ENCODE peak calls at places on chromosome 12, in five cellular contexts. W is mammary epithelial cell, C is GM23338, K is PC-9, E is fibroblast of lung. Y is an unnamed sample.

GRCh38 chr12:1531160-1531653 is 63.2 kb downstream of the FBXL14 start:
- DNase-seq in W (no peak), C (peak; percentile 55), K (no peak), E (no peak), Y (no peak)

GRCh38 chr12:112018571-112019237 is 5.5 kb downstream of the ERP29 start:
- DNase-seq in W (peak; percentile 60), C (no peak), K (peak; percentile 67), E (peak; percentile 90), Y (no peak)

GRCh38 chr12:12017135-12017581 is 53.6 kb upstream of the BCL2L14 start:
- DNase-seq in W (peak; percentile 15), C (no peak), K (no peak), E (no peak), Y (no peak)

GRCh38 chr12:129257526-129257925 is 404.2 kb downstream of the GLT1D1 start:
- DNase-seq in W (no peak), C (no peak), K (no peak), E (no peak), Y (no peak)

GRCh38 chr12:29220632-29221336 is 71.7 kb downstream of the FAR2 start:
- DNase-seq in W (no peak), C (no peak), K (no peak), E (no peak), Y (no peak)

GRCh38 chr12:10331642-10332239 is 24.1 kb downstream of the KLRD1 start:
- DNase-seq in W (peak; percentile 36), C (peak; percentile 72), K (no peak), E (peak; percentile 76), Y (peak; percentile 70)

GRCh38 chr12:34292736-34293625 is 270.7 kb downstream of the ALG10 start:
- DNase-seq in W (no peak), C (peak; percentile 33), K (no peak), E (no peak), Y (no peak)

GRCh38 chr12:79634957-79635471 is 55.8 kb downstream of the PAWR start:
- DNase-seq in W (peak; percentile 81), C (peak; percentile 68), K (peak; percentile 79), E (no peak), Y (no peak)

DNA sequence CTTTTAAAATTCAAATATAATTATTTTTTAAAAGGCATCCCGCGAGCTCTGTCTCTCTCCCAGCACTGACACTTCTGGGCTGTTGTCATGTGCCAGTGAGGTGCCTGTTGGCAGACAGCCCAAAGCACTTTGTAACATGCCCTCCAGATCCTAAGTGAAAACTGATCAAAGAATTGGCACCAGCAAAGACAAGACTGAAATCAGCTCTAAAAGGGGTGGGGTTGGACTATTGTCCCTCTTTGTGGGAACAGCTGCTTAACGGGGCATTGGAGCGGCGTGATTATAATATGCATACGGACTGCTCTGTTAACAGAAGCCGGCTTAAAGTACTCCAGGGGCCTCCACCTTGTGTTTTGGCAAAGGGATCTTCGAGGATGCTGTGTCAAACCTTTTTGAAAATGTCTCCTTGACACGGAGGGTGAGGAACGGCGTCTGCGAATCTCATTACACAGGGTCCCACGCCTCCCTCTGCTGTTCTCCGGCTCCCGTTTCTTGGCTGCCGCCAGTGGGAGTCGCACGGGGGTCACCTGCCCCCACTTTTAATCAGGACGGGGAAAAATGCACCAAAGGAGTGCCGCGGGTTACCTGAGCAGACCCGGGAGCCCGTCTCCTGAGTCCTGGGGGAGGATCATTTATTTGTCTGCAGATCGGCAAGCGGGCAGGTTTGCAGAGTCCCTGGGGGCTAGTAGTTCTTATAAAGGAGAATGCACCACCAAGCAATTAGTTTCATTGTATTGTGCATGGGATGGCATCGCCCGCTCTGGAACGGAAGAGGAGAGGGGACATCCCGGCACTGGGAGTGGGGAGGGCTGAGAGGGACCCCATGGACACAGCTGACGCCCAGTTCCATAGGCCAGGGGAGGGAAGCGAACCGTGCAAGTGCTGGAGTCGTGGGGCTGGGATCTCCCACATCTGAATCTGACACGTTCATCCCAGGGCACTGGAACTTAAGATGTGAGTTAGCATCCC is 44.3 kb downstream of the SPRING1 start:
- DNase-seq in W (no peak), C (peak; percentile 43), K (no peak), E (no peak), Y (peak; percentile 27)
- TF ChIP-seq CTCF in W (no peak), C (no peak), K (no peak), E (no peak), Y (no peak)

GRCh38 chr12:101455685-101456084 is 19.5 kb upstream of the SPIC start:
- DNase-seq in W (no peak), C (no peak), K (no peak), E (no peak), Y (no peak)
- H2AFZ ChIP-seq in W (no peak overlapping the region), C (no peak overlapping the region), K (no peak overlapping the region), E (no peak overlapping the region), Y (no peak overlapping the region)

DNA sequence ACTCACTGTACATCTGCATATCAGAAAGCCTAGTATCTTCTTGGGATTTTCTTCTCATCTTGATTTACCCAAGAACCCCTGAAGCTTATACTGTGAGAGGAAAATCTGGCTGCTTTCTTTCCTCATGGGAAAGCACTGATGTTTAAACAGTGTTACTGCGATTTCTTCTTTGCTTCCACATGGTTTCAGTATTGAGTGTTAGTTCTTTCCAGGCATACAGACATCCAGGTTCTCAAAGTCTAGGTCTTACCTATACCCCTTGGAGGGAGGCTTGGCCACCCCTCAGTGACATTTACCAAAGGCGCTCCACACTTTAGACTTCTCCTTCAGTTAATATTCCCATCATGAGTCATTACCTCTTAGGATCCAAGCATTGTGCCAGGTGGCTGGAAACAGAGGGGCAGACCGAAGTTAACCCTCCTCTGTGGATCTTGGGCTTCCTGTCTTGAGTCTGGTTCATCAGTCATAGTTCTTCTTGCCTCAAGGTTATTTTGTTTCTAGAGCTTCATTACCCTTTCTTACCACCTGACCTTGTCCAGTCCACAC is 79.1 kb downstream of the TMEM117 start:
- DNase-seq in W (no peak), C (peak; percentile 63), K (no peak), E (peak; percentile 1), Y (peak; percentile 8)
- TF ChIP-seq CTCF in W (peak; percentile 41), C (peak; percentile 57), K (no peak), E (peak; percentile 15), Y (peak; percentile 22)

GRCh38 chr12:123949118-123949774 is 23.4 kb downstream of the CCDC92 start:
- DNase-seq in W (no peak), C (no peak), K (no peak), E (no peak), Y (peak; percentile 37)
- H2AFZ ChIP-seq in W (no peak overlapping the region), C (no peak overlapping the region), K (no peak overlapping the region), E (no peak overlapping the region), Y (no peak overlapping the region)

GRCh38 chr12:110338754-110339153 is 57.7 kb downstream of the ATP2A2 start:
- DNase-seq in W (no peak), C (peak; percentile 26), K (no peak), E (peak; percentile 28), Y (no peak)

GRCh38 chr12:110340706-110341105 is 59.7 kb downstream of the ATP2A2 start:
- DNase-seq in W (peak; percentile 70), C (no peak), K (no peak), E (no peak), Y (no peak)

GRCh38 chr12:110339184-110339952 is 58.3 kb downstream of the ATP2A2 start:
- DNase-seq in W (peak; percentile 42), C (no peak), K (peak; percentile 48), E (no peak), Y (no peak)

GRCh38 chr12:110335481-110336045 is 54.5 kb downstream of the ATP2A2 start:
- DNase-seq in W (no peak), C (no peak), K (no peak), E (no peak), Y (no peak)

DNA sequence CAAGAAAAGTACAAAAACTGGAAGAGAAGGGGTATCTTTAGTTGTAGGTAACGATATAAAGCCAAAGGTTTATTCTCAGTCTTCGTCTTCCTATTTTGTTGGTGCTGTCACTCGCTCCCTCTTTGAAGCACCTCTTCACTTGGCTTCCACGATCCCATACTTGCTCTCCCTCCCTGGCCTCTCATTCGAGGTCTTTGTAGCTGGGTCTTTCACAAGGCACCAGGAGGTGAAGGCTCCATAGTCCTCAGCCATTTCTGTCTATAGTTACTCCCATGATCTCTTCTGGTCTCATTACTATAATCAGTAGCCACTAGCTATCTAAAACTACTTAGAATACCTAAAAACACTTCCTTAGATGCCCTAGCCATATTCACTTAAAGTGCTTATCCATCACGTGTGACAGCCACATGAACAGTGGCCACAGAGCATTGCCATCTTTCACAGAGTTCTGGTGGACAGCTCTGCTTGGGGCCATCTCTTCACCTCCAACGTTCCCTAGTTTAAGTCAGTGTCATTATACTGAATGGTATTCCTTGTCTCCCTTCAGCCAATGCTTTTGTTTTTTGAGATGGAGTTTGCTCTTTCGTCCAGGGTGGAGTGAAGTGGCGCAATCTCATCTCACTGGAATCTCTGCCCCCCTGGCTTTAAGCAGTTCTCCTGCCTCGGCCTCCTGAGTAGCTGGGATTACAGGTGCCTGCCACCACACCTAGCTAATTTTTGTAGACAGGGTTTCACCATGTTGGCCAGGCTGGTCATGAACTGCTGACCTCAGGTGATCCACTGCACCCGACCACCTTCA is 57.1 kb downstream of the ATP2A2 start:
- DNase-seq in W (no peak), C (no peak), K (no peak), E (no peak), Y (no peak)
- TF ChIP-seq CTCF in W (no peak), C (no peak), K (no peak), E (no peak), Y (no peak)

GRCh38 chr12:46349253-46349652 is 23.3 kb downstream of the SLC38A2 start:
- DNase-seq in W (no peak), C (no peak), K (no peak), E (no peak), Y (no peak)
- H2AFZ ChIP-seq in W (no peak overlapping the region), C (peak overlapping the region; percentile 83), K (no peak overlapping the region), E (no peak overlapping the region), Y (no peak overlapping the region)

GRCh38 chr12:95705143-95705542 is 85.4 kb downstream of the NTN4 start:
- DNase-seq in W (no peak), C (no peak), K (no peak), E (no peak), Y (no peak)
- TF ChIP-seq CTCF in W (no peak), C (no peak), K (no peak), E (no peak), Y (no peak)

GRCh38 chr12:127886821-127887220 is 380.1 kb upstream of the TMEM132C start:
- DNase-seq in W (no peak), C (no peak), K (no peak), E (no peak), Y (no peak)
- H2AFZ ChIP-seq in W (no peak overlapping the region), C (no peak overlapping the region), K (no peak overlapping the region), E (no peak overlapping the region), Y (no peak overlapping the region)